ENCODE peak calls at places on chromosomes 3 and 15, in six cellular contexts. One of them, this sample, is unnamed.

GRCh38 chr3:99023590-99024192 is 122.2 kb upstream of the DCBLD2 start:
- DNase-seq in suprapubic skin: no peak
- DNase-seq in stomach: no peak
- DNase-seq in H1: no peak
- DNase-seq in spleen: no peak
- DNase-seq in sigmoid colon: no peak
- DNase-seq in this sample: peak; percentile 35

GRCh38 chr15:74396445-74397238 is 29.2 kb upstream of the CYP11A1 start:
- DNase-seq in suprapubic skin: no peak
- DNase-seq in stomach: peak; percentile 52
- DNase-seq in H1: no peak
- DNase-seq in spleen: peak; percentile 89
- DNase-seq in sigmoid colon: no peak
- DNase-seq in this sample: no peak

GRCh38 chr15:77186518-77187095 is 115.7 kb upstream of the TSPAN3 start:
- DNase-seq in suprapubic skin: no peak
- DNase-seq in stomach: no peak
- DNase-seq in H1: no peak
- DNase-seq in spleen: no peak
- DNase-seq in sigmoid colon: no peak
- DNase-seq in this sample: peak; percentile 35

GRCh38 chr3:157669403-157669802 is 166.2 kb upstream of the VEPH1 start:
- DNase-seq in suprapubic skin: no peak
- DNase-seq in stomach: no peak
- DNase-seq in H1: no peak
- DNase-seq in spleen: no peak
- DNase-seq in sigmoid colon: no peak
- DNase-seq in this sample: no peak

GRCh38 chr3:195438371-195438770 is 4.4 kb downstream of the ACAP2 start:
- DNase-seq in suprapubic skin: no peak
- DNase-seq in stomach: no peak
- DNase-seq in H1: no peak
- DNase-seq in spleen: no peak
- DNase-seq in sigmoid colon: no peak
- DNase-seq in this sample: no peak

GRCh38 chr3:158725348-158725966 is 6.8 kb downstream of the RARRES1 start:
- DNase-seq in suprapubic skin: no peak
- DNase-seq in stomach: no peak
- DNase-seq in H1: no peak
- DNase-seq in spleen: no peak
- DNase-seq in sigmoid colon: peak; percentile 75
- DNase-seq in this sample: no peak

GRCh38 chr15:20644026-20644425 is 102.4 kb upstream of the GOLGA6L6 start:
- DNase-seq in suprapubic skin: no peak
- DNase-seq in stomach: no peak
- DNase-seq in H1: no peak
- DNase-seq in spleen: peak; percentile 74
- DNase-seq in sigmoid colon: no peak
- DNase-seq in this sample: no peak

GRCh38 chr3:32872487-32873382 is 54.9 kb downstream of the TRIM71 start:
- DNase-seq in suprapubic skin: no peak
- DNase-seq in stomach: peak; percentile 92
- DNase-seq in H1: no peak
- DNase-seq in spleen: no peak
- DNase-seq in sigmoid colon: peak; percentile 86
- DNase-seq in this sample: no peak

GRCh38 chr3:194447161-194447560 is 39.6 kb downstream of the ATP13A3 start:
- DNase-seq in suprapubic skin: no peak
- DNase-seq in stomach: peak; percentile 49
- DNase-seq in H1: no peak
- DNase-seq in spleen: no peak
- DNase-seq in sigmoid colon: no peak
- DNase-seq in this sample: no peak

GRCh38 chr15:91589360-91589759 is 264.1 kb upstream of the SLCO3A1 start:
- DNase-seq in suprapubic skin: no peak
- DNase-seq in stomach: no peak
- DNase-seq in H1: no peak
- DNase-seq in spleen: no peak
- DNase-seq in sigmoid colon: no peak
- DNase-seq in this sample: no peak

GRCh38 chr15:59062985-59063384 is 42.0 kb upstream of the CCNB2 start:
- DNase-seq in suprapubic skin: no peak
- DNase-seq in stomach: no peak
- DNase-seq in H1: no peak
- DNase-seq in spleen: no peak
- DNase-seq in sigmoid colon: no peak
- DNase-seq in this sample: no peak

GRCh38 chr15:68418611-68419161 is 13.3 kb downstream of the ITGA11 start:
- DNase-seq in suprapubic skin: peak; percentile 65
- DNase-seq in stomach: peak; percentile 53
- DNase-seq in H1: no peak
- DNase-seq in spleen: no peak
- DNase-seq in sigmoid colon: no peak
- DNase-seq in this sample: no peak

GRCh38 chr3:64954995-64955636 is 267.3 kb upstream of the ADAMTS9 start:
- DNase-seq in suprapubic skin: no peak
- DNase-seq in stomach: peak; percentile 54
- DNase-seq in H1: no peak
- DNase-seq in spleen: no peak
- DNase-seq in sigmoid colon: no peak
- DNase-seq in this sample: no peak

GRCh38 chr3:52084954-52085730 is 28.8 kb upstream of the DUSP7 start:
- DNase-seq in suprapubic skin: no peak
- DNase-seq in stomach: no peak
- DNase-seq in H1: no peak
- DNase-seq in spleen: peak; percentile 47
- DNase-seq in sigmoid colon: no peak
- DNase-seq in this sample: no peak

GRCh38 chr3:61681636-61682035 is 120.3 kb downstream of the PTPRG start:
- DNase-seq in suprapubic skin: no peak
- DNase-seq in stomach: no peak
- DNase-seq in H1: no peak
- DNase-seq in spleen: no peak
- DNase-seq in sigmoid colon: no peak
- DNase-seq in this sample: no peak

GRCh38 chr3:167700046-167700445 is 34.6 kb downstream of the PDCD10 start:
- DNase-seq in suprapubic skin: no peak
- DNase-seq in stomach: no peak
- DNase-seq in H1: no peak
- DNase-seq in spleen: no peak
- DNase-seq in sigmoid colon: no peak
- DNase-seq in this sample: no peak

GRCh38 chr3:196096382-196096953 is 14.6 kb upstream of the TFRC start:
- DNase-seq in suprapubic skin: no peak
- DNase-seq in stomach: peak; percentile 50
- DNase-seq in H1: no peak
- DNase-seq in spleen: peak; percentile 78
- DNase-seq in sigmoid colon: peak; percentile 77
- DNase-seq in this sample: no peak

GRCh38 chr3:40887012-40887411 is 312.3 kb upstream of the CTNNB1 start:
- DNase-seq in suprapubic skin: no peak
- DNase-seq in stomach: no peak
- DNase-seq in H1: no peak
- DNase-seq in spleen: no peak
- DNase-seq in sigmoid colon: no peak
- DNase-seq in this sample: no peak
- TF ChIP-seq POLR2AphosphoS5 in suprapubic skin: no peak
- TF ChIP-seq POLR2AphosphoS5 in stomach: no peak
- TF ChIP-seq POLR2AphosphoS5 in H1: no peak
- TF ChIP-seq POLR2AphosphoS5 in spleen: no peak
- TF ChIP-seq POLR2AphosphoS5 in sigmoid colon: no peak
- TF ChIP-seq POLR2AphosphoS5 in this sample: no peak

GRCh38 chr3:162138509-162138908 is 641.9 kb downstream of the OTOL1 start:
- DNase-seq in suprapubic skin: no peak
- DNase-seq in stomach: no peak
- DNase-seq in H1: no peak
- DNase-seq in spleen: no peak
- DNase-seq in sigmoid colon: no peak
- DNase-seq in this sample: no peak

GRCh38 chr3:162139841-162140240 is 643.2 kb downstream of the OTOL1 start:
- DNase-seq in suprapubic skin: no peak
- DNase-seq in stomach: no peak
- DNase-seq in H1: no peak
- DNase-seq in spleen: no peak
- DNase-seq in sigmoid colon: no peak
- DNase-seq in this sample: no peak

GRCh38 chr3:162143181-162143580 is 646.6 kb downstream of the OTOL1 start:
- DNase-seq in suprapubic skin: no peak
- DNase-seq in stomach: no peak
- DNase-seq in H1: no peak
- DNase-seq in spleen: no peak
- DNase-seq in sigmoid colon: no peak
- DNase-seq in this sample: no peak

GRCh38 chr3:162141232-162141631 is 644.6 kb downstream of the OTOL1 start:
- DNase-seq in suprapubic skin: no peak
- DNase-seq in stomach: no peak
- DNase-seq in H1: no peak
- DNase-seq in spleen: no peak
- DNase-seq in sigmoid colon: no peak
- DNase-seq in this sample: no peak

DNA sequence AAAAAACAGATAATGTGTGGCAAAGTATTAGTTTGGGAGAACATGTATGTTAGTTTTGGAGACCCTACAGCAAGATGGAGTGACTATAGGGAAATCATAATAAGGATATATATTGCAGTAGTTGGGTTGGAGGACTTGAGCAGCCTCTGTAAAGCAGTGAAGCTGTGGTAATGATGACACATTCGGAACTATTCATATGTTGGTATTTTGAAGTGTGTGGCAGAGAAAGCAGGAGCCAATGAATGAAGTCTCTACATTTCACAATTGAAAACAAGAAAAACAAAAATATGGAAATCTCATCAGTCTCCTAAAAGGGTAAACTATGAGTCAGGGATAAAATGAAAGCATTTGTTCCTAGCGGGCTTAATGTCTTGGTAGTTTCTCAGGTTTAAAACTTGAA is 645.9 kb downstream of the OTOL1 start:
- DNase-seq in suprapubic skin: no peak
- DNase-seq in stomach: no peak
- DNase-seq in H1: no peak
- DNase-seq in spleen: no peak
- DNase-seq in sigmoid colon: no peak
- DNase-seq in this sample: no peak
- H3K27ac ChIP-seq in suprapubic skin: no peak overlapping the region
- H3K27ac ChIP-seq in stomach: no peak overlapping the region
- H3K27ac ChIP-seq in H1: no peak overlapping the region
- H3K27ac ChIP-seq in spleen: no peak overlapping the region
- H3K27ac ChIP-seq in sigmoid colon: no peak overlapping the region
- H3K27ac ChIP-seq in this sample: no peak overlapping the region

GRCh38 chr3:5769825-5770224 is 582.3 kb downstream of the EDEM1 start:
- DNase-seq in suprapubic skin: no peak
- DNase-seq in stomach: no peak
- DNase-seq in H1: no peak
- DNase-seq in spleen: no peak
- DNase-seq in sigmoid colon: no peak
- DNase-seq in this sample: no peak
- H3K9me3 ChIP-seq in suprapubic skin: no peaks in the 10 kb centered on the region
- H3K9me3 ChIP-seq in stomach: no peaks in the 10 kb centered on the region
- H3K9me3 ChIP-seq in H1: no peaks in the 10 kb centered on the region
- H3K9me3 ChIP-seq in spleen: no peaks in the 10 kb centered on the region
- H3K9me3 ChIP-seq in sigmoid colon: no peaks in the 10 kb centered on the region
- H3K9me3 ChIP-seq in this sample: no peaks in the 10 kb centered on the region

GRCh38 chr3:59992578-59992977 is 942.8 kb upstream of the CFAP20DC start:
- DNase-seq in suprapubic skin: no peak
- DNase-seq in stomach: no peak
- DNase-seq in H1: no peak
- DNase-seq in spleen: no peak
- DNase-seq in sigmoid colon: no peak
- DNase-seq in this sample: no peak
- TF ChIP-seq POLR2AphosphoS5 in suprapubic skin: no peak
- TF ChIP-seq POLR2AphosphoS5 in stomach: no peak
- TF ChIP-seq POLR2AphosphoS5 in H1: no peak
- TF ChIP-seq POLR2AphosphoS5 in spleen: no peak
- TF ChIP-seq POLR2AphosphoS5 in sigmoid colon: no peak
- TF ChIP-seq POLR2AphosphoS5 in this sample: no peak

This sample was measured in SK-N-MC.